ENCODE peak calls at places on chromosome 14, in seven cellular contexts. One of them, this sample, is unnamed.

GRCh38 chr14:49966304-49966809 is 73.5 kb downstream of the ARF6 start:
- DNase-seq in uterus: no peak
- DNase-seq in stomach: peak; percentile 65
- DNase-seq in esophagus squamous epithelium: no peak
- DNase-seq in H1: peak; percentile 54
- DNase-seq in right lobe of liver: peak; percentile 73
- DNase-seq in A549: peak; percentile 86
- DNase-seq in this sample: no peak

GRCh38 chr14:34111505-34111904 is 160.6 kb upstream of the EGLN3 start:
- DNase-seq in uterus: no peak
- DNase-seq in stomach: no peak
- DNase-seq in esophagus squamous epithelium: no peak
- DNase-seq in H1: no peak
- DNase-seq in right lobe of liver: no peak
- DNase-seq in A549: no peak
- DNase-seq in this sample: no peak

GRCh38 chr14:59187802-59188460 is 536 bp upstream of the DAAM1 start:
- DNase-seq in uterus: no peak
- DNase-seq in stomach: no peak
- DNase-seq in esophagus squamous epithelium: no peak
- DNase-seq in H1: no peak
- DNase-seq in right lobe of liver: peak; percentile 54
- DNase-seq in A549: peak; percentile 6
- DNase-seq in this sample: peak; percentile 21

GRCh38 chr14:78709795-78710569 is 539.8 kb downstream of the NRXN3 start:
- DNase-seq in uterus: no peak
- DNase-seq in stomach: no peak
- DNase-seq in esophagus squamous epithelium: no peak
- DNase-seq in H1: no peak
- DNase-seq in right lobe of liver: no peak
- DNase-seq in A549: no peak
- DNase-seq in this sample: no peak

GRCh38 chr14:29444216-29444615 is 483.4 kb downstream of the PRKD1 start:
- DNase-seq in uterus: no peak
- DNase-seq in stomach: no peak
- DNase-seq in esophagus squamous epithelium: no peak
- DNase-seq in H1: no peak
- DNase-seq in right lobe of liver: no peak
- DNase-seq in A549: no peak
- DNase-seq in this sample: no peak

GRCh38 chr14:95432152-95433093 is 84.0 kb downstream of the SYNE3 start:
- DNase-seq in uterus: peak; percentile 65
- DNase-seq in stomach: peak; percentile 64
- DNase-seq in esophagus squamous epithelium: no peak
- DNase-seq in H1: peak; percentile 82
- DNase-seq in right lobe of liver: peak; percentile 61
- DNase-seq in A549: peak; percentile 65
- DNase-seq in this sample: peak; percentile 36

GRCh38 chr14:94041551-94042346 is 15.6 kb downstream of the OTUB2 start:
- DNase-seq in uterus: no peak
- DNase-seq in stomach: peak; percentile 54
- DNase-seq in esophagus squamous epithelium: no peak
- DNase-seq in H1: no peak
- DNase-seq in right lobe of liver: no peak
- DNase-seq in A549: no peak
- DNase-seq in this sample: no peak

GRCh38 chr14:93025055-93025454 is 90.7 kb downstream of the ITPK1 start:
- DNase-seq in uterus: no peak
- DNase-seq in stomach: no peak
- DNase-seq in esophagus squamous epithelium: no peak
- DNase-seq in H1: no peak
- DNase-seq in right lobe of liver: no peak
- DNase-seq in A549: no peak
- DNase-seq in this sample: no peak

GRCh38 chr14:90455100-90455571 is 58.3 kb downstream of the CALM1 start:
- DNase-seq in uterus: peak; percentile 30
- DNase-seq in stomach: no peak
- DNase-seq in esophagus squamous epithelium: no peak
- DNase-seq in H1: no peak
- DNase-seq in right lobe of liver: no peak
- DNase-seq in A549: no peak
- DNase-seq in this sample: no peak

GRCh38 chr14:90456551-90456950 is 59.7 kb downstream of the CALM1 start:
- DNase-seq in uterus: no peak
- DNase-seq in stomach: no peak
- DNase-seq in esophagus squamous epithelium: no peak
- DNase-seq in H1: no peak
- DNase-seq in right lobe of liver: no peak
- DNase-seq in A549: no peak
- DNase-seq in this sample: no peak

GRCh38 chr14:90452366-90452765 is 55.5 kb downstream of the CALM1 start:
- DNase-seq in uterus: no peak
- DNase-seq in stomach: no peak
- DNase-seq in esophagus squamous epithelium: no peak
- DNase-seq in H1: no peak
- DNase-seq in right lobe of liver: no peak
- DNase-seq in A549: no peak
- DNase-seq in this sample: no peak

GRCh38 chr14:90453401-90453951 is 56.6 kb downstream of the CALM1 start:
- DNase-seq in uterus: peak; percentile 34
- DNase-seq in stomach: peak; percentile 35
- DNase-seq in esophagus squamous epithelium: no peak
- DNase-seq in H1: peak; percentile 43
- DNase-seq in right lobe of liver: peak; percentile 58
- DNase-seq in A549: no peak
- DNase-seq in this sample: no peak

DNA sequence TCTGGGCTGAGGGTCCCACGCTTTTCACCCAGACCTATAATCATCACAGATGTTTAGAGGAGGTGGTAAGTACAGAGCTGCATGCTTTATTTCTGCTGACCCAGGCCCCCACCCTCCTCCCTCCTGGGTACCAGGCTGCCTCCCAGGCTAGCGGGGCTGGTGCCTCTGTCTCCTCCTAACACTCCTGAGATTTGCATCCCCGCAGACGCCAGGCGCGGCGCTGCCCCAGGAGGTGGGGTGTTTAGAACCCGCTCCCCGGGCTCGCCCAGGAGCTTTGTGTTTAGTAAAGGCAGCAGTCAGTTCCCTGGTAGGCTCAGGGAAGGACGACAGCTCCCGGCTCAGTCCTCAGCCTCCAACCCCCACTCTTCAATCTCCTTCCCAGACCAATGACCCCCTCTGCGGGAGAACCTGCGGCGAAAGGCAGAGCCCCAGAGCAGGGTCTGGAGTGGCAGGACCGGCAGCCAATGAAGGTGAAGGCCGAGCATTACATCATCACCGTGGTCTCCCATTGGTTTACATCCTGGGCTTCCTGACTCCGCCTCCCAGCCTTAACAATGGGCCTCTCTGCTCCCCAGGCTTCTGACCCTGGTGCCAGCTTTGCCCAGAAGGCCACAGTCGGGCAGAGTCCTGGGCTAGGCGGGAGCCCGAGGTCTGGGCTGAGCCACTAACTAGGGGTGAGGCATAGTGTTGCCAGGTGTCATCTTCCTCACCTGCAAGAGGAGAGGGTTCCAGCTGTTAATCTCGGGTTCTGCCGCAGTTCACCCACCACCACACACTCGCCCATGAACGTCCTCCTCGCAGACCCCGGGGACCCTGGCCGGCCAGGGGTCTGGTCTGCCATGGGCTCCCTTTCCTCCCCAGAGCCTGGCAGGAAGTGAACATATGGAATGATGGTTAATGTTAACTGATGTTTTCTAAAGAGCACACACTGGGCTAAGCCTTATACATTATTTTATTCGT is 57.5 kb downstream of the CALM1 start:
- DNase-seq in uterus: peak; percentile 65
- DNase-seq in stomach: peak; percentile 81
- DNase-seq in esophagus squamous epithelium: no peak
- DNase-seq in H1: peak; percentile 95
- DNase-seq in right lobe of liver: peak; percentile 70
- DNase-seq in A549: peak; percentile 67
- DNase-seq in this sample: no peak
- TF ChIP-seq POLR2A in uterus: no peak
- TF ChIP-seq POLR2A in stomach: no peak
- TF ChIP-seq POLR2A in esophagus squamous epithelium: no peak
- TF ChIP-seq POLR2A in H1: no peak
- TF ChIP-seq POLR2A in right lobe of liver: no peak
- TF ChIP-seq POLR2A in A549: no peak
- TF ChIP-seq POLR2A in this sample: no peak

GRCh38 chr14:103878180-103878579 is 30.8 kb upstream of the PPP1R13B start:
- DNase-seq in uterus: no peak
- DNase-seq in stomach: no peak
- DNase-seq in esophagus squamous epithelium: no peak
- DNase-seq in H1: no peak
- DNase-seq in right lobe of liver: no peak
- DNase-seq in A549: no peak
- DNase-seq in this sample: no peak

GRCh38 chr14:103880334-103880985 is 33.1 kb upstream of the PPP1R13B start:
- DNase-seq in uterus: peak; percentile 74
- DNase-seq in stomach: peak; percentile 91
- DNase-seq in esophagus squamous epithelium: no peak
- DNase-seq in H1: no peak
- DNase-seq in right lobe of liver: peak; percentile 95
- DNase-seq in A549: peak; percentile 54
- DNase-seq in this sample: peak; percentile 70

GRCh38 chr14:103879118-103879569 is 31.8 kb upstream of the PPP1R13B start:
- DNase-seq in uterus: no peak
- DNase-seq in stomach: no peak
- DNase-seq in esophagus squamous epithelium: no peak
- DNase-seq in H1: no peak
- DNase-seq in right lobe of liver: no peak
- DNase-seq in A549: no peak
- DNase-seq in this sample: no peak

GRCh38 chr14:103880986-103881926 is 33.9 kb upstream of the PPP1R13B start:
- DNase-seq in uterus: no peak
- DNase-seq in stomach: peak; percentile 83
- DNase-seq in esophagus squamous epithelium: no peak
- DNase-seq in H1: no peak
- DNase-seq in right lobe of liver: peak; percentile 96
- DNase-seq in A549: no peak
- DNase-seq in this sample: no peak

DNA sequence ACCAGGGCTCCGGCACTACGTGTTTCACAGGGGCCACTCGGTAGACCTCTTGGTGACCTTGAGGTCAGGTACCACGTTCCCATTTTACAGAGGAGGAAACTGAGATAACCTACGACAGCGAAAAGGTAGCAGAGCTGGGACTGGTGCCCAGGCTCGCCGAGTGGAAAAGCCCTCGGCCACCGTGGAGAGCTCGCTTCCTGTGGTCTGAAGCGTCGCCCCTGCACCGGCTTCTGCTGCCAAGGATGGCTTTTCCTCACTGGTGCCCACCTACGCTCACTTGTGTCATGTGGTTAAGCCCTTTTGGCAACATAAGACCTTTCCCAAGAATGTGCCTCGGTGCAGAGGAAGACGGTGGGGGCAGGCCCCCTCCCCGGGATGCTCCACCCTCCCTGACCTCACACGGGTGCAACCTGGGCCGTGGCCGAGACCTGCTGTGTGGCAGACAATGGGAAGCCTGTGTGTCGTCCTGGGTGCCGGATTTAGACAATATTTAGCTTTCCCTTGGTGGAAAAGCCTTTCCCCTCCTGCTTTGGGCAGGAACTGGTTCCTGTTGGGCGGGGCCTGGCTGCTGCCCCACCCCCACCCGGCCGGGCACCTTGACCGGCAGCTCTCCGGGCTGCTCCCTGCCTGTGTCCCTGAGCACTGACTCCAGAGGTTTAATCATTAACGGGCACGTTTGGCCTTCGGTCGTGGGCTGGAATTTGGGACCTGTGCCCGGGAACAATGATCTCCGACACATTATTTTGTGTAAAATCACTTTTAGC is 32.4 kb upstream of the PPP1R13B start:
- DNase-seq in uterus: peak; percentile 41
- DNase-seq in stomach: peak; percentile 91
- DNase-seq in esophagus squamous epithelium: no peak
- DNase-seq in H1: peak; percentile 73
- DNase-seq in right lobe of liver: peak; percentile 93
- DNase-seq in A549: peak; percentile 97
- DNase-seq in this sample: peak; percentile 81
- TF ChIP-seq POLR2A in uterus: no peak
- TF ChIP-seq POLR2A in stomach: no peak
- TF ChIP-seq POLR2A in esophagus squamous epithelium: no peak
- TF ChIP-seq POLR2A in H1: no peak
- TF ChIP-seq POLR2A in right lobe of liver: peak; percentile 75
- TF ChIP-seq POLR2A in A549: no peak
- TF ChIP-seq POLR2A in this sample: peak; percentile 27

DNA sequence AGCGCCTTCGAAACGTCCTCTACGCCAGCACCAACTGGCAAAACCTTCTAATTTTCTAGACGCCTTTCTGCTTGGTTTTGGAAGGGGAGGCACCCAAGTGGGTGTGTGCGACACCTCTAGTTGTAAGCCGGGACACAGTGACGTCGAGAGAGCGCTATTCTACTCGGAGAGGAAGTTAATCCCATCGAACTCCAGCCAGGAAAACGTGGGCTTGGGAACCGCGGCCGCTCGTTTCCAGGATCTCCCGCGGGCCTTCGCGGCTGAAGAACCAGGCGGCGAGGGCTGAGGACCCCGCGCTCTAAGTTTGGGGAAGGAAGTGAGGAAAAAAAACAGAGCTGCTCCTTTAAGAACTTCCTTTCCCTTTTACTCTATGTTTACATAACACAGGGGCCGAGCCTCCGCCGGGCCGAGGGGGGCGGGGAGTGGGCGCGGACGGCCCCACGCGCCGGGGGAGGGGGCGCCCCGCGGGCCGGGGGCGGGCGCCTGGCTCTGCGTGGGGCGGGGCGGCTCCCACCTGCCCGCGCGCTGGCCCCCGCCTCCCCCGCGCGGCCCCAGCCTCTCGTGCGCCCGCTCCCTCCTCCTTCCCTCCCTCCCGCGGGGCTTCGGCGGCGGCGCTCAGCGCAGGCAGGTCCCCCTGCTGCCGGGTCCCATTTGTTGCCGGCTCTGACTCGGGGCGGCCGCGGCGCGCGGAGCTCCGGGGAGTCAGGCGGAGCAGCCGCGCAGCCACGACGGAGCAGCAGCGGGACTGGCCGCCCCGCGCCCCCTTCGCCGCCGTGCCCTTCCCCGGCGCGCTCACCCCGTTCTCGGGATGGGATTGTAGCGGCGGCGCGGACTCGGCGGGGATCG is at the start of gene PELI2:
- DNase-seq in uterus: peak; percentile 81
- DNase-seq in stomach: peak; percentile 86
- DNase-seq in esophagus squamous epithelium: peak; percentile 34
- DNase-seq in H1: peak; percentile 80
- DNase-seq in right lobe of liver: peak; percentile 77
- DNase-seq in A549: peak; percentile 33
- DNase-seq in this sample: peak; percentile 71
- TF ChIP-seq POLR2A in uterus: peak; percentile 67
- TF ChIP-seq POLR2A in stomach: no peak
- TF ChIP-seq POLR2A in esophagus squamous epithelium: peak; percentile 83
- TF ChIP-seq POLR2A in H1: peak; percentile 38
- TF ChIP-seq POLR2A in right lobe of liver: peak; percentile 75
- TF ChIP-seq POLR2A in A549: peak; percentile 31
- TF ChIP-seq POLR2A in this sample: peak; percentile 76

DNA sequence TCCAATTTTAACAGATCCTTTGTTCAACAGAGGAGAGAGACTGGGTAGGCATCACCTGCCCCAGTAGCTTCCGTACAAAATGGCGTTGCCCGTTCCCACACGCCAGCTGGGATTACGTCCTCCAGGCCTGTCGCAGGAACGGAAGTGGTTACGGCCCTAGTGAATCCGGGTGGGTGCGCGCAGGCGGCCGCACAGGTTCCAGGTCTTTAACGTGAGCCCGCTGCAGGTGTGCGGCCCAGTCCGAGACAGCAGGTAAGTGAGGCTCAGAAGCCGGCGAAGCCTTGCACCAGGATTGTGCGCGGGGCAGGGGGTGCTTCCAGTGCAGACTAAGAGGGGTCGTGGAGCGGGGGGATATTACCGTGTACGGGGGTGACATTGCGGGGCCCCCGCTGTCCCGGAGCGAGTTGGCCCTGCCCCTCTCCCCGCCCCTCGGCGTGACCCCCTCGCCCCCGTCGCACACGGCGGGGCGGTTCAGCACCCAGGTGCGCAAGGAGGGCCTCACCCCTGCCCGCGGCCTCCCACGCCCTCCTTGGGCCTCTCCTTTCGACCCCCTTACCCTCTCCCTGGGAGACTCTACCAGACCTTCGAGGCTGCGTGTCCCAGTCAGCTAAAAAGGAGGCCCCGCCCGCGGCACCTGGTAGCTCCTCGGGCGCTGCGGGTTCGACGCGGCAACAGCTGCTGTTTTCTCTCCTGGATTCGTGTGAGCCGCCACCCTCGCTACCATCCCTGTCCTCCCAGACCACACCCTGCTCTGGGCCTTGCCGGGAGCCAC is at the start of gene EXD2:
- DNase-seq in uterus: peak; percentile 86
- DNase-seq in stomach: peak; percentile 93
- DNase-seq in esophagus squamous epithelium: peak; percentile 36
- DNase-seq in H1: peak; percentile 92
- DNase-seq in right lobe of liver: peak; percentile 92
- DNase-seq in A549: peak; percentile 97
- DNase-seq in this sample: peak; percentile 90
- TF ChIP-seq POLR2A in uterus: no peak
- TF ChIP-seq POLR2A in stomach: peak; percentile 48
- TF ChIP-seq POLR2A in esophagus squamous epithelium: peak; percentile 43
- TF ChIP-seq POLR2A in H1: peak; percentile 72
- TF ChIP-seq POLR2A in right lobe of liver: peak; percentile 54
- TF ChIP-seq POLR2A in A549: peak; percentile 22
- TF ChIP-seq POLR2A in this sample: peak; percentile 28